ENCODE peak calls at places on chromosomes 11 and 22, in nine cellular contexts. One of them, this sample, is unnamed.

GRCh38 chr22:45892681-45893461 is 84.1 kb downstream of the WNT7B start:
- DNase-seq in IMR-90: no peak
- DNase-seq in fibroblast of mammary gland: no peak
- DNase-seq in coronary artery: no peak
- DNase-seq in H9: no peak
- DNase-seq in MCF 10A: no peak
- DNase-seq in GM20000: no peak
- DNase-seq in right lobe of liver: no peak
- DNase-seq in GM06990: no peak
- DNase-seq in this sample: no peak

GRCh38 chr11:80855975-80856524 is 1415.2 kb upstream of the TENM4 start:
- DNase-seq in GM06990: no peak
- DNase-seq in H9: no peak
- DNase-seq in IMR-90: no peak
- DNase-seq in right lobe of liver: no peak
- DNase-seq in fibroblast of mammary gland: peak
- DNase-seq in MCF 10A: peak
- DNase-seq in GM20000: no peak
- DNase-seq in coronary artery: no peak
- DNase-seq in this sample: no peak

GRCh38 chr11:19595840-19596751 is 116.5 kb upstream of the NAV2 start:
- DNase-seq in GM06990: no peak
- DNase-seq in IMR-90: peak
- DNase-seq in fibroblast of mammary gland: peak
- DNase-seq in MCF 10A: peak
- DNase-seq in right lobe of liver: peak
- DNase-seq in H9: no peak
- DNase-seq in coronary artery: peak
- DNase-seq in GM20000: no peak
- DNase-seq in this sample: peak

GRCh38 chr22:36383110-36383581 is 4.6 kb downstream of the MYH9 start:
- DNase-seq in fibroblast of mammary gland: peak
- DNase-seq in coronary artery: no peak
- DNase-seq in right lobe of liver: no peak
- DNase-seq in GM06990: peak
- DNase-seq in GM20000: peak
- DNase-seq in MCF 10A: peak
- DNase-seq in IMR-90: peak
- DNase-seq in H9: no peak
- DNase-seq in this sample: no peak

GRCh38 chr11:113370634-113371033 is 16.9 kb upstream of the ANKK1 start:
- DNase-seq in GM06990: no peak
- DNase-seq in GM20000: no peak
- DNase-seq in coronary artery: no peak
- DNase-seq in fibroblast of mammary gland: no peak
- DNase-seq in H9: no peak
- DNase-seq in IMR-90: no peak
- DNase-seq in right lobe of liver: no peak
- DNase-seq in MCF 10A: no peak
- DNase-seq in this sample: no peak

GRCh38 chr11:2534131-2534956 is 89.5 kb downstream of the KCNQ1 start:
- DNase-seq in fibroblast of mammary gland: no peak
- DNase-seq in MCF 10A: peak
- DNase-seq in GM06990: no peak
- DNase-seq in H9: peak
- DNase-seq in GM20000: no peak
- DNase-seq in IMR-90: no peak
- DNase-seq in right lobe of liver: peak
- DNase-seq in coronary artery: peak
- DNase-seq in this sample: no peak

GRCh38 chr11:5304046-5304445 is 2.3 kb upstream of the OR51B4 start:
- DNase-seq in GM06990: no peak
- DNase-seq in right lobe of liver: no peak
- DNase-seq in coronary artery: no peak
- DNase-seq in H9: no peak
- DNase-seq in IMR-90: no peak
- DNase-seq in GM20000: no peak
- DNase-seq in MCF 10A: no peak
- DNase-seq in fibroblast of mammary gland: no peak
- DNase-seq in this sample: no peak

GRCh38 chr11:127000291-127000968 is at the start of gene KIRREL3:
- DNase-seq in H9: peak
- DNase-seq in GM20000: no peak
- DNase-seq in MCF 10A: no peak
- DNase-seq in coronary artery: no peak
- DNase-seq in fibroblast of mammary gland: no peak
- DNase-seq in IMR-90: peak
- DNase-seq in GM06990: no peak
- DNase-seq in right lobe of liver: no peak
- DNase-seq in this sample: no peak

GRCh38 chr11:107957109-107957588 is 28.9 kb downstream of the RAB39A start:
- DNase-seq in IMR-90: no peak
- DNase-seq in GM06990: no peak
- DNase-seq in H9: no peak
- DNase-seq in GM20000: no peak
- DNase-seq in right lobe of liver: no peak
- DNase-seq in fibroblast of mammary gland: peak
- DNase-seq in MCF 10A: peak
- DNase-seq in coronary artery: no peak
- DNase-seq in this sample: no peak

GRCh38 chr11:65316311-65316978 is 1.8 kb downstream of the CDC42EP2 start:
- DNase-seq in fibroblast of mammary gland: peak
- DNase-seq in MCF 10A: peak
- DNase-seq in IMR-90: peak
- DNase-seq in GM06990: no peak
- DNase-seq in right lobe of liver: no peak
- DNase-seq in coronary artery: no peak
- DNase-seq in H9: no peak
- DNase-seq in GM20000: no peak
- DNase-seq in this sample: no peak

GRCh38 chr11:46248270-46249102 is 29.0 kb upstream of the CREB3L1 start:
- DNase-seq in MCF 10A: peak
- DNase-seq in GM06990: no peak
- DNase-seq in coronary artery: no peak
- DNase-seq in GM20000: no peak
- DNase-seq in right lobe of liver: no peak
- DNase-seq in fibroblast of mammary gland: peak
- DNase-seq in IMR-90: peak
- DNase-seq in H9: peak
- DNase-seq in this sample: no peak

GRCh38 chr11:46246514-46246913 is 30.9 kb upstream of the CREB3L1 start:
- DNase-seq in H9: no peak
- DNase-seq in MCF 10A: no peak
- DNase-seq in GM06990: no peak
- DNase-seq in GM20000: no peak
- DNase-seq in IMR-90: peak
- DNase-seq in coronary artery: no peak
- DNase-seq in right lobe of liver: no peak
- DNase-seq in fibroblast of mammary gland: peak
- DNase-seq in this sample: no peak

GRCh38 chr11:46247090-46247489 is 30.4 kb upstream of the CREB3L1 start:
- DNase-seq in GM06990: no peak
- DNase-seq in GM20000: no peak
- DNase-seq in right lobe of liver: no peak
- DNase-seq in H9: no peak
- DNase-seq in fibroblast of mammary gland: peak
- DNase-seq in coronary artery: no peak
- DNase-seq in IMR-90: no peak
- DNase-seq in MCF 10A: peak
- DNase-seq in this sample: no peak

GRCh38 chr11:46249103-46249942 is 28.1 kb upstream of the CREB3L1 start:
- DNase-seq in right lobe of liver: no peak
- DNase-seq in GM06990: no peak
- DNase-seq in MCF 10A: no peak
- DNase-seq in fibroblast of mammary gland: peak
- DNase-seq in H9: no peak
- DNase-seq in GM20000: no peak
- DNase-seq in IMR-90: peak
- DNase-seq in coronary artery: no peak
- DNase-seq in this sample: no peak

GRCh38 chr11:46247664-46248063 is 29.8 kb upstream of the CREB3L1 start:
- DNase-seq in MCF 10A: peak
- DNase-seq in GM20000: peak
- DNase-seq in fibroblast of mammary gland: peak
- DNase-seq in right lobe of liver: peak
- DNase-seq in coronary artery: no peak
- DNase-seq in GM06990: no peak
- DNase-seq in H9: peak
- DNase-seq in IMR-90: peak
- DNase-seq in this sample: no peak
- TF ChIP-seq CTCF in MCF 10A: peak
- TF ChIP-seq CTCF in GM20000: no peak
- TF ChIP-seq CTCF in fibroblast of mammary gland: peak
- TF ChIP-seq CTCF in right lobe of liver: peak
- TF ChIP-seq CTCF in coronary artery: no peak
- TF ChIP-seq CTCF in GM06990: peak
- TF ChIP-seq CTCF in H9: peak
- TF ChIP-seq CTCF in IMR-90: peak
- TF ChIP-seq CTCF in this sample: peak

GRCh38 chr11:117002639-117003305 is 95.5 kb downstream of the SIK3 start:
- DNase-seq in GM06990: no peak
- DNase-seq in coronary artery: no peak
- DNase-seq in MCF 10A: no peak
- DNase-seq in GM20000: no peak
- DNase-seq in IMR-90: no peak
- DNase-seq in right lobe of liver: no peak
- DNase-seq in H9: no peak
- DNase-seq in fibroblast of mammary gland: no peak
- DNase-seq in this sample: no peak
- TF ChIP-seq CTCF in GM06990: no peak
- TF ChIP-seq CTCF in coronary artery: no peak
- TF ChIP-seq CTCF in MCF 10A: no peak
- TF ChIP-seq CTCF in GM20000: no peak
- TF ChIP-seq CTCF in IMR-90: no peak
- TF ChIP-seq CTCF in right lobe of liver: no peak
- TF ChIP-seq CTCF in H9: no peak
- TF ChIP-seq CTCF in fibroblast of mammary gland: no peak
- TF ChIP-seq CTCF in this sample: no peak

DNA sequence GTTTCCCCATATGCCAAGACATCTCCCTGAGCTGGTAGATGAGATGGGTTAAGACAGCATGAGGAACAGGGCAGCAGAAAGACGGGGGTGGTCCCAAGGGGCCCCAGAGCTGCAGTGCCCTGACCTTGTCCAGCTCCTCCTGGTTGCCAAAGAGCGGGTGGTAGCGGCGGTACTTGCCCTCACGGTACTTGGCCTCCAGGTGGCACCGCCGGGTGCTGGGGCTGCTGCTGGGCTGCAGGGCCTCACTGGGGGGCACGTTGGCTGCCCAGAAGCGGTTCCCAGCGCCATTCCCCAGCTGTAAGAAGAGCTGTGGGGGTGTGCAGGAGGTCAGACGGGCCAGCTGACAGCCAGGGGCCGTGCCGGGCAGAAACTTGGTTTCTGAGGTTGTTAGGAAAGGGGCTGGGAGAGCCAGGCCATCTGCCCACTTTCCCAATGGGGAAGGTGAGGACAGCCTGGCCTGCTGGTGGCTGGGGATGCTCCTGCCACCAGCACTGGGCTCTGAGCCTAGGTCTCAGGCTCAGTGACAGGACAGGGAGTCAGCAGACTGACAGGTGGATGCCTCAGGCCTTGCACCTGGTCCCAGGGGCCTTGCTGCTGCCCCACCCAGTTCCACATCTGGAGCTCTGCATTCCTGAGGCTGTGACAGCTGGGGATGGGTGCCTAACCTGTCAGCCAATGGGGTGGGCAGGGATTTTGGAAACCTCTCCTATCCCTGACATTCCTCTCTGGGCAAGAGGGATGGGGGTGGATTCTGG is 30.0 kb upstream of the PDE2A start:
- DNase-seq in fibroblast of mammary gland: peak
- DNase-seq in MCF 10A: no peak
- DNase-seq in IMR-90: no peak
- DNase-seq in GM06990: no peak
- DNase-seq in H9: no peak
- DNase-seq in coronary artery: no peak
- DNase-seq in right lobe of liver: no peak
- DNase-seq in GM20000: no peak
- DNase-seq in this sample: no peak
- TF ChIP-seq CTCF in fibroblast of mammary gland: peak
- TF ChIP-seq CTCF in MCF 10A: no peak
- TF ChIP-seq CTCF in IMR-90: peak
- TF ChIP-seq CTCF in GM06990: no peak
- TF ChIP-seq CTCF in H9: peak
- TF ChIP-seq CTCF in coronary artery: no peak
- TF ChIP-seq CTCF in right lobe of liver: no peak
- TF ChIP-seq CTCF in GM20000: no peak
- TF ChIP-seq CTCF in this sample: no peak

GRCh38 chr11:898540-899190 is 11.9 kb downstream of the CHID1 start:
- DNase-seq in H9: no peak
- DNase-seq in MCF 10A: no peak
- DNase-seq in GM20000: no peak
- DNase-seq in right lobe of liver: no peak
- DNase-seq in GM06990: no peak
- DNase-seq in IMR-90: no peak
- DNase-seq in fibroblast of mammary gland: peak
- DNase-seq in coronary artery: no peak
- DNase-seq in this sample: no peak
- TF ChIP-seq CTCF in H9: peak
- TF ChIP-seq CTCF in MCF 10A: no peak
- TF ChIP-seq CTCF in GM20000: no peak
- TF ChIP-seq CTCF in right lobe of liver: peak
- TF ChIP-seq CTCF in GM06990: no peak
- TF ChIP-seq CTCF in IMR-90: peak
- TF ChIP-seq CTCF in fibroblast of mammary gland: peak
- TF ChIP-seq CTCF in coronary artery: no peak
- TF ChIP-seq CTCF in this sample: peak